ENCODE peak calls at places on chromosome 5, in five cellular contexts. R is stimulated activated CD4-positive, alpha-beta T cell treated with anti-CD3 and anti-CD28 coated beads, Interleukin-1b, Interleukin-23, amount 100 ng/mL, for 24 hours; B is T1000; N is T follicular helper cell; Q is frontal cortex. X is an unnamed sample.

GRCh38 chr5:142810891-142811290 is 40.7 kb downstream of the ARHGAP26 start:
- DNase-seq in B (no peak), N (no peak), Q (no peak), R (no peak), X (no peak)

GRCh38 chr5:40204157-40204556 is 475.6 kb upstream of the PTGER4 start:
- DNase-seq in Q (no peak), R (no peak), N (no peak), B (no peak), X (no peak)

GRCh38 chr5:101728933-101729332 is 567.2 kb downstream of the SLCO4C1 start:
- DNase-seq in B (no peak), Q (no peak), R (no peak), N (no peak), X (no peak)

GRCh38 chr5:118647587-118647986 is 340.8 kb downstream of the DTWD2 start:
- DNase-seq in Q (no peak), R (no peak), N (no peak), B (no peak), X (no peak)

GRCh38 chr5:17069995-17070405 is 133.9 kb upstream of the MYO10 start:
- DNase-seq in Q (no peak), B (no peak), R (no peak), N (no peak), X (no peak)

GRCh38 chr5:59038169-59039002 is 455.5 kb downstream of the RAB3C start:
- DNase-seq in R (peak), N (no peak), Q (no peak), B (no peak), X (no peak)

GRCh38 chr5:1913578-1913977 is 30.9 kb upstream of the IRX4 start:
- DNase-seq in B (no peak), Q (no peak), R (no peak), N (no peak), X (no peak)

GRCh38 chr5:138464388-138465287 is 641 bp upstream of the EGR1 start:
- DNase-seq in N (peak), B (peak), Q (peak), R (peak), X (peak)

GRCh38 chr5:14946813-14947640 is 75.4 kb upstream of the ANKH start:
- DNase-seq in N (peak), R (no peak), Q (no peak), B (no peak), X (no peak)

GRCh38 chr5:3490962-3491477 is 104.6 kb upstream of the IRX1 start:
- DNase-seq in B (no peak), R (no peak), N (no peak), Q (no peak), X (no peak)

GRCh38 chr5:181241393-181241975 is 2.2 kb downstream of the RACK1 start:
- DNase-seq in R (no peak), N (no peak), B (no peak), Q (no peak), X (no peak)

GRCh38 chr5:39648539-39649200 is 223.9 kb upstream of the DAB2 start:
- DNase-seq in R (no peak), Q (no peak), N (no peak), B (no peak), X (no peak)

X was measured in effector CD8-positive, alpha-beta T cell.